ENCODE peak calls at places on chromosomes 13 and 19, in six cellular contexts. One of them, this sample, is unnamed.

GRCh38 chr19:13848811-13849241 is 28.1 kb upstream of the NANOS3 start:
- DNase-seq in stimulated activated CD4-positive, alpha-beta T cell treated with anti-CD3 and anti-CD28 coated beads, Interleukin-12 subunit alpha, Interleukin-12 subunit beta, amount 100 ng/mL, for 24 hours: no peak
- DNase-seq in EL: no peak
- DNase-seq in amygdala: no peak
- DNase-seq in cardiac fibroblast: no peak
- DNase-seq in stimulated activated naive CD4-positive, alpha-beta T cell: no peak
- DNase-seq in this sample: no peak

GRCh38 chr13:97367427-97367826 is 66.5 kb upstream of the RAP2A start:
- DNase-seq in stimulated activated naive CD4-positive, alpha-beta T cell: no peak
- DNase-seq in stimulated activated CD4-positive, alpha-beta T cell treated with anti-CD3 and anti-CD28 coated beads, Interleukin-12 subunit alpha, Interleukin-12 subunit beta, amount 100 ng/mL, for 24 hours: no peak
- DNase-seq in EL: peak
- DNase-seq in cardiac fibroblast: peak
- DNase-seq in amygdala: peak
- DNase-seq in this sample: peak

GRCh38 chr19:6276447-6276846 is 3.3 kb downstream of the MLLT1 start:
- DNase-seq in amygdala: no peak
- DNase-seq in stimulated activated naive CD4-positive, alpha-beta T cell: no peak
- DNase-seq in EL: peak
- DNase-seq in cardiac fibroblast: peak
- DNase-seq in stimulated activated CD4-positive, alpha-beta T cell treated with anti-CD3 and anti-CD28 coated beads, Interleukin-12 subunit alpha, Interleukin-12 subunit beta, amount 100 ng/mL, for 24 hours: no peak
- DNase-seq in this sample: no peak

GRCh38 chr19:45901432-45901903 is 945 bp downstream of the MYPOP start:
- DNase-seq in amygdala: no peak
- DNase-seq in cardiac fibroblast: peak
- DNase-seq in stimulated activated CD4-positive, alpha-beta T cell treated with anti-CD3 and anti-CD28 coated beads, Interleukin-12 subunit alpha, Interleukin-12 subunit beta, amount 100 ng/mL, for 24 hours: no peak
- DNase-seq in stimulated activated naive CD4-positive, alpha-beta T cell: peak
- DNase-seq in EL: peak
- DNase-seq in this sample: no peak

GRCh38 chr19:47719047-47719885 is 6.0 kb downstream of the EHD2 start:
- DNase-seq in EL: peak
- DNase-seq in amygdala: peak
- DNase-seq in stimulated activated naive CD4-positive, alpha-beta T cell: no peak
- DNase-seq in stimulated activated CD4-positive, alpha-beta T cell treated with anti-CD3 and anti-CD28 coated beads, Interleukin-12 subunit alpha, Interleukin-12 subunit beta, amount 100 ng/mL, for 24 hours: no peak
- DNase-seq in cardiac fibroblast: peak
- DNase-seq in this sample: no peak

GRCh38 chr19:57803265-57803593 is 11.5 kb downstream of the ZNF552 start:
- DNase-seq in EL: no peak
- DNase-seq in stimulated activated naive CD4-positive, alpha-beta T cell: no peak
- DNase-seq in cardiac fibroblast: no peak
- DNase-seq in amygdala: no peak
- DNase-seq in stimulated activated CD4-positive, alpha-beta T cell treated with anti-CD3 and anti-CD28 coated beads, Interleukin-12 subunit alpha, Interleukin-12 subunit beta, amount 100 ng/mL, for 24 hours: no peak
- DNase-seq in this sample: no peak

GRCh38 chr19:2797280-2797679 is 12.0 kb downstream of the THOP1 start:
- DNase-seq in EL: no peak
- DNase-seq in cardiac fibroblast: no peak
- DNase-seq in stimulated activated naive CD4-positive, alpha-beta T cell: no peak
- DNase-seq in stimulated activated CD4-positive, alpha-beta T cell treated with anti-CD3 and anti-CD28 coated beads, Interleukin-12 subunit alpha, Interleukin-12 subunit beta, amount 100 ng/mL, for 24 hours: no peak
- DNase-seq in amygdala: no peak
- DNase-seq in this sample: no peak

GRCh38 chr19:1333789-1334188 is 48.1 kb downstream of the EFNA2 start:
- DNase-seq in EL: no peak
- DNase-seq in stimulated activated CD4-positive, alpha-beta T cell treated with anti-CD3 and anti-CD28 coated beads, Interleukin-12 subunit alpha, Interleukin-12 subunit beta, amount 100 ng/mL, for 24 hours: no peak
- DNase-seq in stimulated activated naive CD4-positive, alpha-beta T cell: no peak
- DNase-seq in cardiac fibroblast: no peak
- DNase-seq in amygdala: no peak
- DNase-seq in this sample: no peak

GRCh38 chr13:113103646-113104045 is 1.9 kb upstream of the F7 start:
- DNase-seq in stimulated activated CD4-positive, alpha-beta T cell treated with anti-CD3 and anti-CD28 coated beads, Interleukin-12 subunit alpha, Interleukin-12 subunit beta, amount 100 ng/mL, for 24 hours: no peak
- DNase-seq in amygdala: no peak
- DNase-seq in cardiac fibroblast: no peak
- DNase-seq in stimulated activated naive CD4-positive, alpha-beta T cell: no peak
- DNase-seq in EL: no peak
- DNase-seq in this sample: no peak

GRCh38 chr13:49220035-49220855 is at the start of gene MLNR:
- DNase-seq in amygdala: no peak
- DNase-seq in cardiac fibroblast: peak
- DNase-seq in EL: no peak
- DNase-seq in stimulated activated CD4-positive, alpha-beta T cell treated with anti-CD3 and anti-CD28 coated beads, Interleukin-12 subunit alpha, Interleukin-12 subunit beta, amount 100 ng/mL, for 24 hours: no peak
- DNase-seq in stimulated activated naive CD4-positive, alpha-beta T cell: no peak
- DNase-seq in this sample: peak

GRCh38 chr19:1473056-1473400 is 6.0 kb downstream of the C19orf25 start:
- DNase-seq in stimulated activated CD4-positive, alpha-beta T cell treated with anti-CD3 and anti-CD28 coated beads, Interleukin-12 subunit alpha, Interleukin-12 subunit beta, amount 100 ng/mL, for 24 hours: no peak
- DNase-seq in EL: no peak
- DNase-seq in amygdala: no peak
- DNase-seq in cardiac fibroblast: no peak
- DNase-seq in stimulated activated naive CD4-positive, alpha-beta T cell: no peak
- DNase-seq in this sample: no peak